ENCODE peak calls at places on chromosomes 4 and X, in seven cellular contexts. B is WTC11, I is omental fat pad, Y is NCI-H1092, F is fibroblast of the aortic adventitia, J is NCI-H1436 treated with DMSO at 0.1 percent for 48 hours, D is dermis microvascular lymphatic vessel endothelial cell. R is an unnamed sample.

GRCh38 chr4:57023104-57023503 is 44.4 kb downstream of the POLR2B start:
- DNase-seq in B (no peak), I (no peak), Y (no peak), F (peak; percentile 86), J (no peak), D (peak; percentile 41), R (no peak)

GRCh38 chr4:93996895-93997294 is 168.3 kb downstream of the ATOH1 start:
- DNase-seq in B (no peak), I (no peak), Y (no peak), F (no peak), J (no peak), D (no peak), R (no peak)

GRCh38 chr4:24001486-24001885 is 111.6 kb upstream of the PPARGC1A start:
- DNase-seq in B (no peak), I (no peak), Y (no peak), F (no peak), J (no peak), D (no peak), R (no peak)

GRCh38 chr4:186299291-186299690 is 33.3 kb downstream of the F11 start:
- DNase-seq in B (no peak), I (no peak), Y (no peak), F (no peak), J (no peak), D (no peak), R (no peak)

GRCh38 chr4:24473309-24473721 is 111.0 kb downstream of the DHX15 start:
- DNase-seq in B (no peak), I (no peak), Y (no peak), F (peak; percentile 41), J (no peak), D (no peak), R (no peak)

GRCh38 chr4:87321888-87322287 is 794 bp downstream of the HSD17B13 start:
- DNase-seq in B (no peak), I (no peak), Y (no peak), F (no peak), J (no peak), D (no peak), R (no peak)

GRCh38 chr4:26885912-26886274 is 25.3 kb downstream of the STIM2 start:
- DNase-seq in B (no peak), I (no peak), Y (no peak), F (no peak), J (no peak), D (no peak), R (no peak)

GRCh38 chrX:110600745-110601310 is 194.8 kb downstream of the CHRDL1 start:
- DNase-seq in B (no peak), I (no peak), Y (no peak), F (peak; percentile 3), J (no peak), D (no peak), R (no peak)

GRCh38 chr4:14234330-14234729 is 606.8 kb upstream of the BOD1L1 start:
- DNase-seq in B (no peak), I (no peak), Y (no peak), F (no peak), J (no peak), D (no peak), R (no peak)

GRCh38 chrX:69165116-69165651 is at the start of gene PJA1:
- DNase-seq in B (peak; percentile 62), I (no peak), Y (peak; percentile 74), F (peak; percentile 64), J (peak; percentile 23), D (peak; percentile 73), R (peak; percentile 52)

GRCh38 chr4:41362647-41363383 is 106.1 kb downstream of the UCHL1 start:
- DNase-seq in B (peak; percentile 72), I (no peak), Y (no peak), F (no peak), J (no peak), D (no peak), R (no peak)

GRCh38 chr4:148359769-148360168 is 82.4 kb downstream of the NR3C2 start:
- DNase-seq in B (no peak), I (no peak), Y (no peak), F (no peak), J (no peak), D (peak; percentile 24), R (no peak)

GRCh38 chrX:23885803-23886202 is 21.9 kb downstream of the APOO start:
- DNase-seq in B (no peak), I (no peak), Y (no peak), F (no peak), J (no peak), D (no peak), R (no peak)

GRCh38 chrX:26522501-26522900 is 306.5 kb downstream of the MAGEB5 start:
- DNase-seq in B (no peak), I (no peak), Y (no peak), F (no peak), J (no peak), D (no peak), R (no peak)

GRCh38 chr4:47342796-47343195 is 120.7 kb downstream of the COMMD8 start:
- DNase-seq in B (no peak), I (no peak), Y (no peak), F (no peak), J (no peak), D (no peak), R (no peak)

GRCh38 chrX:103415068-103415467 is 38.7 kb downstream of the BEX3 start:
- DNase-seq in B (no peak), I (no peak), Y (no peak), F (no peak), J (no peak), D (no peak), R (no peak)

GRCh38 chrX:119486745-119487144 is 18.5 kb downstream of the SLC25A5 start:
- DNase-seq in B (no peak), I (no peak), Y (no peak), F (no peak), J (no peak), D (no peak), R (no peak)

GRCh38 chr4:26238426-26238781 is 82.4 kb upstream of the RBPJ start:
- DNase-seq in B (no peak), I (no peak), Y (no peak), F (no peak), J (no peak), D (no peak), R (no peak)

GRCh38 chr4:83329521-83330105 is 5.0 kb downstream of the HPSE start:
- DNase-seq in B (no peak), I (no peak), Y (no peak), F (no peak), J (no peak), D (peak; percentile 76), R (no peak)

GRCh38 chr4:123555500-123556273 is 159.1 kb downstream of the SPRY1 start:
- DNase-seq in B (no peak), I (peak; percentile 45), Y (no peak), F (peak; percentile 97), J (no peak), D (peak; percentile 96), R (peak; percentile 93)

GRCh38 chr4:155796031-155796430 is 37.2 kb downstream of the GUCY1B1 start:
- DNase-seq in B (no peak), I (no peak), Y (no peak), F (no peak), J (no peak), D (no peak), R (no peak)

GRCh38 chr4:47713156-47713834 is 124.6 kb downstream of the CORIN start:
- DNase-seq in B (no peak), I (no peak), Y (no peak), F (no peak), J (no peak), D (no peak), R (no peak)

GRCh38 chrX:46820391-46821100 is 16.3 kb upstream of the RP2 start:
- DNase-seq in B (no peak), I (no peak), Y (no peak), F (no peak), J (no peak), D (no peak), R (no peak)

GRCh38 chr4:13982008-13982407 is 354.5 kb upstream of the BOD1L1 start:
- DNase-seq in B (no peak), I (no peak), Y (no peak), F (no peak), J (no peak), D (no peak), R (no peak)

GRCh38 chr4:25993564-25994185 is 79.7 kb downstream of the SMIM20 start:
- DNase-seq in B (peak; percentile 96), I (no peak), Y (no peak), F (peak; percentile 29), J (peak; percentile 83), D (peak; percentile 13), R (no peak)

GRCh38 chrX:118164138-118164537 is 47.5 kb upstream of the KLHL13 start:
- DNase-seq in B (no peak), I (no peak), Y (no peak), F (no peak), J (no peak), D (no peak), R (no peak)

R was measured in tibial nerve.